ENCODE peak calls at places on chromosomes 12 and 14, in six cellular contexts. P, K, F, M, V and I are unnamed samples.

GRCh38 chr12:93748672-93749403 is 71.7 kb downstream of the CRADD start:
- DNase-seq in V (no peak), P (peak; percentile 52), M (no peak), K (no peak), F (no peak), I (no peak)

GRCh38 chr14:53979747-53980642 is 23.4 kb upstream of the BMP4 start:
- DNase-seq in P (no peak), F (peak; percentile 49), V (peak; percentile 75), K (no peak), M (peak; percentile 97), I (peak; percentile 47)

GRCh38 chr12:41277019-41277770 is 89.1 kb downstream of the PDZRN4 start:
- DNase-seq in K (no peak), V (peak; percentile 65), F (no peak), M (peak; percentile 26), P (peak; percentile 13), I (peak; percentile 17)

GRCh38 chr12:124172646-124173045 is 122.2 kb upstream of the RFLNA start:
- DNase-seq in M (no peak), F (no peak), V (no peak), K (no peak), P (no peak), I (no peak)

GRCh38 chr14:100785338-100785615 is 40.6 kb upstream of the MEG3 start:
- DNase-seq in F (no peak), K (no peak), V (no peak), M (no peak), P (no peak), I (no peak)

GRCh38 chr14:69048456-69048855 is 69.4 kb upstream of the ACTN1 start:
- DNase-seq in F (no peak), K (no peak), M (no peak), V (no peak), P (no peak), I (no peak)

GRCh38 chr14:103026988-103027387 is 30.4 kb downstream of the CDC42BPB start:
- DNase-seq in K (no peak), F (no peak), V (no peak), M (no peak), P (no peak), I (no peak)

GRCh38 chr12:49230176-49230575 is 34.7 kb upstream of the TUBA1C start:
- DNase-seq in M (no peak), K (no peak), F (no peak), V (no peak), P (no peak), I (no peak)

GRCh38 chr12:108850854-108851573 is 6.4 kb downstream of the SSH1 start:
- DNase-seq in P (peak; percentile 61), K (peak; percentile 79), M (no peak), V (no peak), F (no peak), I (no peak)

GRCh38 chr12:51048601-51049369 is 658 bp downstream of the LETMD1 start:
- DNase-seq in V (no peak), P (no peak), K (no peak), F (no peak), M (no peak), I (no peak)

GRCh38 chr12:4833511-4833910 is 76.2 kb upstream of the KCNA1 start:
- DNase-seq in V (no peak), F (no peak), M (no peak), P (no peak), K (no peak), I (no peak)

GRCh38 chr12:94458882-94459772 is 540 bp downstream of the CEP83 start:
- DNase-seq in V (peak; percentile 40), P (no peak), K (no peak), F (no peak), M (peak; percentile 17), I (no peak)

GRCh38 chr12:87439990-87440827 is 589.0 kb downstream of the C12orf50 start:
- DNase-seq in V (no peak), K (no peak), M (no peak), F (no peak), P (no peak), I (no peak)

GRCh38 chr12:32821293-32822089 is 65.8 kb upstream of the YARS2 start:
- DNase-seq in F (no peak), M (no peak), K (no peak), V (no peak), P (no peak), I (no peak)

GRCh38 chr14:29054119-29054518 is 287.5 kb downstream of the FOXG1 start:
- DNase-seq in V (no peak), P (no peak), K (no peak), F (no peak), M (no peak), I (no peak)

GRCh38 chr12:106774808-106775524 is 484 bp downstream of the RIC8B start:
- DNase-seq in K (no peak), P (no peak), F (no peak), M (no peak), V (no peak), I (no peak)

GRCh38 chr12:47839214-47839613 is 19.5 kb upstream of the HDAC7 start:
- DNase-seq in F (no peak), P (no peak), K (no peak), M (no peak), V (no peak), I (no peak)

GRCh38 chr12:108565976-108566375 is 3.6 kb downstream of the ISCU start:
- DNase-seq in M (no peak), K (peak; percentile 87), F (no peak), P (no peak), V (no peak), I (no peak)

GRCh38 chr12:124481257-124481750 is 86.1 kb downstream of the NCOR2 start:
- DNase-seq in P (no peak), V (no peak), F (no peak), M (peak; percentile 82), K (no peak), I (no peak)

GRCh38 chr12:55925371-55925770 is 2.3 kb downstream of the PYM1 start:
- DNase-seq in M (no peak), F (no peak), K (no peak), V (no peak), P (no peak), I (no peak)

GRCh38 chr12:55929306-55929791 is 1.6 kb upstream of the DGKA start:
- DNase-seq in M (no peak), P (no peak), K (peak; percentile 70), V (no peak), F (no peak), I (no peak)

GRCh38 chr12:55925870-55926737 is 1.6 kb downstream of the PYM1 start:
- DNase-seq in K (no peak), F (no peak), P (no peak), V (no peak), M (no peak), I (no peak)

GRCh38 chr12:55927588-55928502 is at the start of gene PYM1:
- DNase-seq in K (peak; percentile 76), M (peak; percentile 89), V (peak; percentile 94), F (peak; percentile 74), P (peak; percentile 79), I (peak; percentile 79)

GRCh38 chr12:55926738-55927587 is 731 bp downstream of the PYM1 start:
- DNase-seq in F (peak; percentile 84), V (peak; percentile 96), M (peak; percentile 90), P (peak; percentile 98), K (peak; percentile 81), I (peak; percentile 95)
- TF ChIP-seq CREB1 in F (peak; percentile 7), V (no peak), M (no peak), P (peak; percentile 44), K (peak; percentile 48), I (no peak)

DNA sequence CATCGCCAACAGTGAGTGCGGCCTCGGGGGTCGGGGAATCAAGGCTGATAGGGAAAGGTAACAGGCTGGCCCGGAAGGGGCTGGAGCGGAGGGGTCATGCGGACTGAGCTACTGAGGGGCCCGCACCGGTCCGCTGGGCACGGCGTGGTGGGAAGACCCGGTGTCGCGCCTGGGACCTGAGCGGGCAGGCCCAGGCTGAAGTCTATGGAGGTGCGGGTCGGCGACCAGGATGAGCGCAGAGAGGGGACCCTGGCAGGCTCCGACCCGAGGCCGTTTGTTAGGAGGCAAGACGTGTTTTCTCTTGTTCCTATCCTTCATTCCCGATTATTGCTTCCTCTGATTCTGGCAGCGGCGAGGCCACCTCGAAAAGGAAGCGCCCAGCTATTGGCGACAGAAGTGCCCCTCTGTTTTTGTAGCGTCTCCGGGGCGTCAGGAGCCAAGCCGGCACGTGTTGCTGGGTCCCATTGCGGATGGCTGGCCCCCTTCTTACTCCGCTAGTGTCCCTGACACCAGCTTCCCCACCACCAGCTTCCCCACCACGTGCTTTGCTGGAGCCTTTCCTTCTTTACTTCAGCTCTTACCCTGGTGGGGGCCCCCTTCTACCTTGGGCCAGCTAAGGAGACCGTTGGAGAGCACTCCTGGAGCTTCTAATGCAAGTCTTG is 587 bp downstream of the PA2G4 start:
- DNase-seq in P (peak; percentile 70), K (no peak), V (peak; percentile 39), M (no peak), F (no peak), I (peak; percentile 26)
- TF ChIP-seq CREB1 in P (no peak), K (no peak), V (no peak), M (no peak), F (no peak), I (no peak)

GRCh38 chr14:105147701-105148603 is 20.6 kb downstream of the JAG2 start:
- DNase-seq in V (no peak), P (no peak), M (no peak), F (no peak), K (no peak), I (no peak)
- TF ChIP-seq CREB1 in V (no peak), P (no peak), M (no peak), F (no peak), K (no peak), I (no peak)

DNA sequence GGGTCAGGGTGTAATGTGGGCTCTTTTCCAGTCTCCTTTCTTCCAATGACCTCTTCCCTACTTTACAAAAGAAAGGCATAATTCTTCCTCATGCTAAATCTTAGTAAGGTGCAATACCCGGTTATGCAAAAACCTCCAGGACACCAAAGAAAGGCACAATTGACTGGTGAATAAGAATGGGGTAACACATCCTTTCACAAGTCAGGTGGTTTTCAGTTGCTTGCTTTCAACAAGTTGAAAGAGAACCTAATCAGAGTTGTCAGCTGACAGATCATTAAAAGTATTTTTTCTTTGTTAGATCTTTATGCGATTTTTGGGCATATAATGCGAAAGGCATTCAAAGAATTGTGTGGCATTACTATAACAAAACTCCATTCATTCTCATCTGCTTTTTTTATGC is 1.3 kb upstream of the AEBP2 start:
- DNase-seq in V (peak; percentile 80), P (no peak), F (peak; percentile 29), K (no peak), M (no peak), I (no peak)
- TF ChIP-seq CREB1 in V (peak; percentile 24), P (no peak), F (no peak), K (no peak), M (no peak), I (no peak)

DNA sequence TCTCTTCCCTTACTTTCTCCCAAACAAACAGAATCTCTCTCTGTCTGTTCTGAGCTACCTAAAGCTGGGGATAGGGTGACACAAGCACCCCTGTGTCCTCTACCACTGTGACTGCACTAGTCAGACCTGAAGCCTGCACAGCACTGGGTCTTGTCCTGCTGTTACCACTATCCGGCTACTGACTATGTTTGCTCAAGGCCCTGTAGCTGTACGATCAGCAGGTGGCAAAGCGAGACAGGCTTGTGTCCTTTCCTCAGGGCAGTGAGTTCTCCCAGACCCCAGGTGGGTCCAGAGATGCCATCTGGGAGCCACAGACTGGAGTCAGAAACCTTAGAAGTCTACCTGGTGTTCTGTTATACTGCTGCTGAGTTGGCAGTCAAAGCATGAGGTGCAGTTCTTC is 116.4 kb downstream of the NUBPL start:
- DNase-seq in F (no peak), P (no peak), M (peak; percentile 35), K (no peak), V (no peak), I (no peak)
- TF ChIP-seq CREB1 in F (no peak), P (no peak), M (no peak), K (no peak), V (no peak), I (no peak)

GRCh38 chr14:77071938-77072388 is 26.1 kb upstream of the CIPC start:
- DNase-seq in K (no peak), F (no peak), M (no peak), V (no peak), P (no peak), I (no peak)
- TF ChIP-seq CREB1 in K (no peak), F (no peak), M (no peak), V (no peak), P (no peak), I (no peak)